ENCODE peak calls at places on chromosomes 1 and 21, in six cellular contexts. One of them, this sample, is unnamed.

GRCh38 chr21:32844653-32845443 is 73.3 kb upstream of the PAXBP1 start:
- DNase-seq in transverse colon: no peak
- DNase-seq in brain microvascular endothelial cell: peak
- DNase-seq in neuronal stem cell: no peak
- DNase-seq in tibial nerve: no peak
- DNase-seq in heart right ventricle: no peak
- DNase-seq in this sample: no peak

GRCh38 chr1:54716299-54717047 is 812 bp downstream of the TTC4 start:
- DNase-seq in transverse colon: no peak
- DNase-seq in brain microvascular endothelial cell: peak
- DNase-seq in neuronal stem cell: no peak
- DNase-seq in tibial nerve: no peak
- DNase-seq in heart right ventricle: no peak
- DNase-seq in this sample: no peak

GRCh38 chr1:108704501-108704900 is 8.2 kb upstream of the FNDC7 start:
- DNase-seq in transverse colon: no peak
- DNase-seq in brain microvascular endothelial cell: peak
- DNase-seq in neuronal stem cell: no peak
- DNase-seq in tibial nerve: no peak
- DNase-seq in heart right ventricle: no peak
- DNase-seq in this sample: no peak

GRCh38 chr1:202058001-202058908 is 47.9 kb downstream of the ELF3 start:
- DNase-seq in transverse colon: no peak
- DNase-seq in brain microvascular endothelial cell: peak
- DNase-seq in neuronal stem cell: no peak
- DNase-seq in tibial nerve: no peak
- DNase-seq in heart right ventricle: no peak
- DNase-seq in this sample: no peak

GRCh38 chr1:85850238-85850637 is 142.0 kb upstream of the ZNHIT6 start:
- DNase-seq in transverse colon: no peak
- DNase-seq in brain microvascular endothelial cell: peak
- DNase-seq in neuronal stem cell: no peak
- DNase-seq in tibial nerve: no peak
- DNase-seq in heart right ventricle: no peak
- DNase-seq in this sample: no peak

GRCh38 chr1:185281245-185281644 is 35.8 kb downstream of the IVNS1ABP start:
- DNase-seq in transverse colon: no peak
- DNase-seq in brain microvascular endothelial cell: no peak
- DNase-seq in neuronal stem cell: no peak
- DNase-seq in tibial nerve: no peak
- DNase-seq in heart right ventricle: no peak
- DNase-seq in this sample: no peak

GRCh38 chr1:147723691-147724323 is 36.6 kb downstream of the GJA5 start:
- DNase-seq in transverse colon: peak
- DNase-seq in brain microvascular endothelial cell: peak
- DNase-seq in neuronal stem cell: peak
- DNase-seq in tibial nerve: no peak
- DNase-seq in heart right ventricle: peak
- DNase-seq in this sample: no peak

GRCh38 chr1:20337581-20337980 is 46.9 kb downstream of the VWA5B1 start:
- DNase-seq in transverse colon: no peak
- DNase-seq in brain microvascular endothelial cell: no peak
- DNase-seq in neuronal stem cell: no peak
- DNase-seq in tibial nerve: no peak
- DNase-seq in heart right ventricle: no peak
- DNase-seq in this sample: no peak

GRCh38 chr1:223771814-223772770 is 59.8 kb downstream of the CAPN2 start:
- DNase-seq in transverse colon: no peak
- DNase-seq in brain microvascular endothelial cell: peak
- DNase-seq in neuronal stem cell: no peak
- DNase-seq in tibial nerve: no peak
- DNase-seq in heart right ventricle: peak
- DNase-seq in this sample: no peak

GRCh38 chr1:52727114-52727586 is 897 bp downstream of the ZYG11B start:
- DNase-seq in transverse colon: peak
- DNase-seq in brain microvascular endothelial cell: no peak
- DNase-seq in neuronal stem cell: no peak
- DNase-seq in tibial nerve: no peak
- DNase-seq in heart right ventricle: no peak
- DNase-seq in this sample: no peak

GRCh38 chr1:171740987-171741871 is 636 bp downstream of the VAMP4 start:
- DNase-seq in transverse colon: peak
- DNase-seq in brain microvascular endothelial cell: peak
- DNase-seq in neuronal stem cell: peak
- DNase-seq in tibial nerve: peak
- DNase-seq in heart right ventricle: peak
- DNase-seq in this sample: no peak

GRCh38 chr1:171740356-171740863 is 1.5 kb downstream of the VAMP4 start:
- DNase-seq in transverse colon: no peak
- DNase-seq in brain microvascular endothelial cell: no peak
- DNase-seq in neuronal stem cell: no peak
- DNase-seq in tibial nerve: no peak
- DNase-seq in heart right ventricle: no peak
- DNase-seq in this sample: no peak

GRCh38 chr1:171742577-171742922 is 685 bp upstream of the VAMP4 start:
- DNase-seq in transverse colon: peak
- DNase-seq in brain microvascular endothelial cell: peak
- DNase-seq in neuronal stem cell: no peak
- DNase-seq in tibial nerve: peak
- DNase-seq in heart right ventricle: peak
- DNase-seq in this sample: no peak

GRCh38 chr1:171741872-171742576 is at the start of gene VAMP4:
- DNase-seq in transverse colon: peak
- DNase-seq in brain microvascular endothelial cell: peak
- DNase-seq in neuronal stem cell: peak
- DNase-seq in tibial nerve: peak
- DNase-seq in heart right ventricle: peak
- DNase-seq in this sample: no peak

DNA sequence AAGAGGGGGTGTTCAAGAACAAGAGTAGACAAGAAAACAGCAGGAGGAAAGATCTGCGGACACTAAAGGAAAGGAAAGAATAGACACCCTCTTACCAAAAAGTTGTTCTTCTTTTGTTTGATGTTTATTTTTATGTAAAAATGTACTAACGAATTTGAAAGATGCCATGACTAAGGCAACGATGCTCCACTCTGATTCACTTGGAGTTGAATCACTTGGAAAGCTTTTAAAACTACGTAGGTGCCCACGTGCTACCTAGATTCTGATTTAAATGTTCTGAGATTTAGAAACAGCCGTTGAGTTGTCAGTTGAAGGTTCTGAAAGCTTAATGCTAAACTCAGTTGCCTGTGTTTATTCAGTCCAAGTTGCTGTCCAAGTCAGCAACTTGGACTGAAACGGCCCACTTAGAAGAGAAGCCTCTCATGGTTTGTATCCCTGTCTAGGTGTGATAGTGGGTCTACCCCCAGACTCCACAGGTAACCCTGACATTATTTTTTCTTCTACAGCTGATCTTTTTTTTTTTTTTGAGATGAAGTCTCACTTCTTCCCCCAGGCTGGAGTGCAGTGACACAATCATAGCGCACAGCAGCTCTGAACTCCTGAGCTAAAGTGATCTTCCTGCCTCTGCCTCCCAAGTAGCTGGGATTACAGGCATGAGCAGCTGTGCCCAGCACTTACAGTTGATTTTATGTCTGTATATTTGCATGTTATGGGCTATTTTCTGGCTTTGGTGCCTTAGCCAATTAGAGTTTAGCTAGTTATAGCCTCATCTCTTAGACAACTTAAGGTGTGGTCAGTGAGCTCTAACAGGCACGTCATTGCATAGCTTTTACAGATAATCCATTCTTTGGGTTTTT is 1.4 kb upstream of the VAMP4 start:
- DNase-seq in transverse colon: peak
- DNase-seq in brain microvascular endothelial cell: peak
- DNase-seq in neuronal stem cell: no peak
- DNase-seq in tibial nerve: no peak
- DNase-seq in heart right ventricle: no peak
- DNase-seq in this sample: no peak
- H3K27ac ChIP-seq in transverse colon: peak
- H3K27ac ChIP-seq in brain microvascular endothelial cell: peak
- H3K27ac ChIP-seq in neuronal stem cell: no peak
- H3K27ac ChIP-seq in tibial nerve: peak
- H3K27ac ChIP-seq in heart right ventricle: peak
- H3K27ac ChIP-seq in this sample: no peak

GRCh38 chr1:164588388-164589341 is 29.7 kb downstream of the PBX1 start:
- DNase-seq in transverse colon: peak
- DNase-seq in brain microvascular endothelial cell: peak
- DNase-seq in neuronal stem cell: peak
- DNase-seq in tibial nerve: no peak
- DNase-seq in heart right ventricle: peak
- DNase-seq in this sample: no peak
- H3K27ac ChIP-seq in transverse colon: peak
- H3K27ac ChIP-seq in brain microvascular endothelial cell: peak
- H3K27ac ChIP-seq in neuronal stem cell: peak
- H3K27ac ChIP-seq in tibial nerve: peak
- H3K27ac ChIP-seq in heart right ventricle: peak
- H3K27ac ChIP-seq in this sample: peak

DNA sequence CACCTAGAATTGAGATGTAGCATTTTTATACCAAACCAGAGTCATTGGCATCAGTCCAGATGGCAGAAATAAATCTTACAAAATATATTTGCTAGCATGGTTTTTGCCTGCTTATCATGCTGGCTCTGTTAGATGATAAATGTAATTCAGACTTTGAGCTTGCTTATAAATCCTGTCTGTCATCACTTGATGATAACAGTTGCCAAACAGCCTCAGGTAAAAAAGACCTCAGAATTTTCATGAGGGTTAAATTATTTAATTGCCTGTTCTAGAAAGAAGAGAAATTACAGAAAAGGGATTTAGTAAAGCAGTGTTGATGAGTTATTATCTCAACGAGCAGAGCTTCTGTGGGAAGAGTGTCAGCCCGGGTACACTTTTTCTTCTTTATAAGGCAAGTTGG is 83.3 kb downstream of the FNBP1L start:
- DNase-seq in transverse colon: no peak
- DNase-seq in brain microvascular endothelial cell: no peak
- DNase-seq in neuronal stem cell: no peak
- DNase-seq in tibial nerve: no peak
- DNase-seq in heart right ventricle: no peak
- DNase-seq in this sample: no peak
- H3K27ac ChIP-seq in transverse colon: no peak
- H3K27ac ChIP-seq in brain microvascular endothelial cell: no peak
- H3K27ac ChIP-seq in neuronal stem cell: no peak
- H3K27ac ChIP-seq in tibial nerve: no peak
- H3K27ac ChIP-seq in heart right ventricle: no peak
- H3K27ac ChIP-seq in this sample: peak

GRCh38 chr21:35050348-35051286 is 1.5 kb upstream of the RUNX1 start:
- DNase-seq in transverse colon: no peak
- DNase-seq in brain microvascular endothelial cell: no peak
- DNase-seq in neuronal stem cell: no peak
- DNase-seq in tibial nerve: no peak
- DNase-seq in heart right ventricle: no peak
- DNase-seq in this sample: no peak
- H3K27ac ChIP-seq in transverse colon: peak
- H3K27ac ChIP-seq in brain microvascular endothelial cell: peak
- H3K27ac ChIP-seq in neuronal stem cell: no peak
- H3K27ac ChIP-seq in tibial nerve: no peak
- H3K27ac ChIP-seq in heart right ventricle: no peak
- H3K27ac ChIP-seq in this sample: no peak

DNA sequence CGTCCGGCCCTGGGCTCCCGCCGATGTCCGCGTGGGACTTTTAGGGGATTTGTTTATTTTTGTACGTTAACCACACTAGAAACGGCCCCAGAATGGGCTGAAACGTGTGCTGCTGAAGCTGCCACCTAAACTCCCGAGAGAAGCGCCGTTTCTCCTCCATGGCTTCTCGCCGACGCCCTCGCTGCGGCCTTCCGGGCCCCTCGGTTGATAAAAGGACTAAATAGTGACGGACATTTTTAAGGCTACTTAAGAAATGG is 678 bp upstream of the PTTG1IP start:
- DNase-seq in transverse colon: no peak
- DNase-seq in brain microvascular endothelial cell: no peak
- DNase-seq in neuronal stem cell: no peak
- DNase-seq in tibial nerve: no peak
- DNase-seq in heart right ventricle: no peak
- DNase-seq in this sample: no peak
- H3K27ac ChIP-seq in transverse colon: peak
- H3K27ac ChIP-seq in brain microvascular endothelial cell: no peak
- H3K27ac ChIP-seq in neuronal stem cell: no peak
- H3K27ac ChIP-seq in tibial nerve: peak
- H3K27ac ChIP-seq in heart right ventricle: peak
- H3K27ac ChIP-seq in this sample: peak

GRCh38 chr1:50027794-50028193 is 4.0 kb upstream of the AGBL4 start:
- DNase-seq in transverse colon: no peak
- DNase-seq in brain microvascular endothelial cell: no peak
- DNase-seq in neuronal stem cell: no peak
- DNase-seq in tibial nerve: no peak
- DNase-seq in heart right ventricle: no peak
- DNase-seq in this sample: no peak

DNA sequence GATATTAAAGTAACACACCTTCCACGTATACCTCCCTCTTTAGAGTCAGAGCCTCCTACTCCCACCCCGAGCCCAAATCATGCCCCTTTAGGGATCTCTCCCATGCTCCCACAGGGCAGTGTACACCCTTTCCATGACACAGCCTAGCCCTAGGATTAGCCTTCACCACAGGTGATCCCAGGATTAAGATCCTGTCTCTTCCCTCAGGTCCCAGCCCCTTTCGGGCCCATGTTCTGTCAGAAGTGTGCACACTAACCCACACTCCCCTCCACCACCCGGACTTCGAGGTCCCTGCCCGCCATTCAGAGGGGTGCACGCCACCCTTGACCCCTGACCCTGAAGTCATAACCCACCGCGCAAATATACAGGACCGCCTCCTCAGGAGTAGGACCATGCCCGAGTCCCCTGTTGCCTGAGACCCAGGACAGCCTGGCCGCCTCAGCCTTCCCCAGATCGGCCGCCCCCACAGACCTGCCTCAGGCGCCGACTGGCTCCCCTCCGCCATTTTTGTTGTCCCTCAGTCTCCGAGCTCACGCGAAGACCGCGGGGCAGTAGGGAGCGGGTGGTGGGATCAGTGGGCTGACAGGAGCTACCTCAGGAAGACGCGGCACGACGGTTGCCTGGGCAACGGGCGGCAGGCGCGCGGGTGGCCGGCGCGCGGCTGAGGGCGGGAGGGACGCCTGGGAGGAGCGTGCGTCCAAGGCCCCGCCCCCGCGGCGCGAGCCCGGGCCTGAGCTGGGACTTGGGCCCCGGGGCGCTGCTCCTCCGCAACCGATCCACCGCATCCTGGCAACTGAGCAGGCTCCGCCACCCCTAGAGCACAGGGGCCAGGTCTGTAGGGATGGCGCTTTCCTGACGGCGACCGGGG is at the start of gene AGBL4:
- DNase-seq in transverse colon: peak
- DNase-seq in brain microvascular endothelial cell: no peak
- DNase-seq in neuronal stem cell: peak
- DNase-seq in tibial nerve: no peak
- DNase-seq in heart right ventricle: peak
- DNase-seq in this sample: no peak
- H3K27ac ChIP-seq in transverse colon: no peak
- H3K27ac ChIP-seq in brain microvascular endothelial cell: no peak
- H3K27ac ChIP-seq in neuronal stem cell: no peak
- H3K27ac ChIP-seq in tibial nerve: no peak
- H3K27ac ChIP-seq in heart right ventricle: no peak
- H3K27ac ChIP-seq in this sample: no peak

GRCh38 chr1:155889566-155889965 is 21.6 kb downstream of the RIT1 start:
- DNase-seq in transverse colon: no peak
- DNase-seq in brain microvascular endothelial cell: peak
- DNase-seq in neuronal stem cell: no peak
- DNase-seq in tibial nerve: no peak
- DNase-seq in heart right ventricle: no peak
- DNase-seq in this sample: no peak
- H3K27ac ChIP-seq in transverse colon: no peak
- H3K27ac ChIP-seq in brain microvascular endothelial cell: peak
- H3K27ac ChIP-seq in neuronal stem cell: no peak
- H3K27ac ChIP-seq in tibial nerve: no peak
- H3K27ac ChIP-seq in heart right ventricle: no peak
- H3K27ac ChIP-seq in this sample: no peak